ENCODE peak calls at places on chromosomes 5 and 9, in seven cellular contexts. One of them, this sample, is unnamed.

GRCh38 chr5:40394715-40395114 is 285.0 kb upstream of the PTGER4 start:
- DNase-seq in NCI-H460: no peak
- DNase-seq in foreskin keratinocyte: no peak
- DNase-seq in HepG2: no peak
- DNase-seq in GM10248: no peak
- DNase-seq in HS-27A: no peak
- DNase-seq in EL: no peak
- DNase-seq in this sample: no peak

GRCh38 chr5:1781726-1782384 is 17.8 kb downstream of the MRPL36 start:
- DNase-seq in NCI-H460: no peak
- DNase-seq in HS-27A: no peak
- DNase-seq in EL: no peak
- DNase-seq in foreskin keratinocyte: no peak
- DNase-seq in GM10248: no peak
- DNase-seq in HepG2: no peak
- DNase-seq in this sample: no peak

GRCh38 chr9:129558551-129559505 is 62.1 kb downstream of the C9orf50 start:
- DNase-seq in NCI-H460: no peak
- DNase-seq in foreskin keratinocyte: no peak
- DNase-seq in HS-27A: no peak
- DNase-seq in EL: no peak
- DNase-seq in GM10248: no peak
- DNase-seq in HepG2: peak; percentile 99
- DNase-seq in this sample: no peak

GRCh38 chr5:79008362-79008761 is 23.3 kb upstream of the ARSB start:
- DNase-seq in HS-27A: no peak
- DNase-seq in HepG2: no peak
- DNase-seq in NCI-H460: no peak
- DNase-seq in EL: no peak
- DNase-seq in GM10248: no peak
- DNase-seq in foreskin keratinocyte: no peak
- DNase-seq in this sample: no peak

GRCh38 chr5:159849437-159850191 is 66.7 kb upstream of the ADRA1B start:
- DNase-seq in HepG2: no peak
- DNase-seq in foreskin keratinocyte: peak; percentile 55
- DNase-seq in GM10248: no peak
- DNase-seq in EL: peak; percentile 88
- DNase-seq in HS-27A: no peak
- DNase-seq in NCI-H460: no peak
- DNase-seq in this sample: peak; percentile 84

GRCh38 chr5:83066548-83067110 is 10.6 kb downstream of the TMEM167A start:
- DNase-seq in HepG2: no peak
- DNase-seq in NCI-H460: no peak
- DNase-seq in foreskin keratinocyte: no peak
- DNase-seq in GM10248: no peak
- DNase-seq in EL: no peak
- DNase-seq in HS-27A: no peak
- DNase-seq in this sample: no peak

GRCh38 chr5:156182174-156182967 is 144.6 kb upstream of the SGCD start:
- DNase-seq in NCI-H460: no peak
- DNase-seq in foreskin keratinocyte: no peak
- DNase-seq in HepG2: no peak
- DNase-seq in EL: no peak
- DNase-seq in GM10248: no peak
- DNase-seq in HS-27A: no peak
- DNase-seq in this sample: no peak

GRCh38 chr5:42490836-42491235 is 67.6 kb downstream of the GHR start:
- DNase-seq in NCI-H460: no peak
- DNase-seq in HepG2: no peak
- DNase-seq in HS-27A: no peak
- DNase-seq in EL: no peak
- DNase-seq in foreskin keratinocyte: no peak
- DNase-seq in GM10248: no peak
- DNase-seq in this sample: no peak

GRCh38 chr9:84668204-84669007 is 1.1 kb upstream of the NTRK2 start:
- DNase-seq in EL: peak; percentile 68
- DNase-seq in NCI-H460: peak; percentile 63
- DNase-seq in GM10248: peak; percentile 61
- DNase-seq in foreskin keratinocyte: peak; percentile 51
- DNase-seq in HS-27A: no peak
- DNase-seq in HepG2: no peak
- DNase-seq in this sample: peak; percentile 80

GRCh38 chr5:93611900-93612898 is 29.2 kb downstream of the NR2F1 start:
- DNase-seq in HS-27A: no peak
- DNase-seq in NCI-H460: no peak
- DNase-seq in GM10248: no peak
- DNase-seq in HepG2: no peak
- DNase-seq in EL: peak; percentile 47
- DNase-seq in foreskin keratinocyte: peak; percentile 12
- DNase-seq in this sample: peak; percentile 55

GRCh38 chr5:74432240-74432639 is 208.3 kb downstream of the ENC1 start:
- DNase-seq in NCI-H460: no peak
- DNase-seq in EL: no peak
- DNase-seq in HS-27A: no peak
- DNase-seq in GM10248: no peak
- DNase-seq in foreskin keratinocyte: no peak
- DNase-seq in HepG2: no peak
- DNase-seq in this sample: no peak

GRCh38 chr5:37757980-37758582 is 81.8 kb downstream of the GDNF start:
- DNase-seq in foreskin keratinocyte: no peak
- DNase-seq in GM10248: no peak
- DNase-seq in NCI-H460: no peak
- DNase-seq in EL: peak; percentile 13
- DNase-seq in HS-27A: no peak
- DNase-seq in HepG2: no peak
- DNase-seq in this sample: no peak

GRCh38 chr9:106753155-106753671 is 109.8 kb upstream of the ZNF462 start:
- DNase-seq in foreskin keratinocyte: no peak
- DNase-seq in GM10248: peak; percentile 58
- DNase-seq in HepG2: no peak
- DNase-seq in HS-27A: no peak
- DNase-seq in EL: no peak
- DNase-seq in NCI-H460: no peak
- DNase-seq in this sample: no peak

This sample was measured in GM03348.